ENCODE peak calls at places on chromosomes 1 and 21, in six cellular contexts. S is HepG2, Y is GM12878, Z is A549, V is upper lobe of left lung, M is K562. B is an unnamed sample. For H3K4me1, the result is how much of the 10 kb centered on the place peaks cover.

GRCh38 chr1:92662048-92662447 is 122.9 kb downstream of the EVI5 start:
- ATAC-seq in M (no peak), S (no peak), Z (no peak), V (no peak), Y (no peak), B (no peak)

GRCh38 chr1:15370781-15371467 is 38.8 kb upstream of the EFHD2 start:
- ATAC-seq in M (no peak), Y (no peak), S (peak), V (peak), Z (no peak), B (peak)

GRCh38 chr1:109740615-109741373 is at the start of gene GSTM3:
- ATAC-seq in M (peak), Y (no peak), S (peak), V (peak), Z (peak), B (peak)

GRCh38 chr1:117895482-117896114 is 33.8 kb downstream of the GDAP2 start:
- ATAC-seq in Z (peak), Y (peak), M (peak), S (peak), V (peak), B (no peak)

GRCh38 chr1:94092210-94092613 is 28.7 kb downstream of the ABCA4 start:
- ATAC-seq in V (no peak), S (no peak), Y (peak), M (no peak), Z (no peak), B (peak)

GRCh38 chr1:93395195-93395594 is 49.5 kb downstream of the DR1 start:
- ATAC-seq in Y (no peak), Z (no peak), M (no peak), S (peak), V (no peak), B (no peak)

GRCh38 chr1:150579955-150580642 is 689 bp upstream of the MCL1 start:
- ATAC-seq in Z (no peak), S (no peak), M (no peak), V (no peak), Y (no peak), B (no peak)

GRCh38 chr1:3515272-3515671 is 60.8 kb downstream of the ARHGEF16 start:
- ATAC-seq in Z (no peak), M (no peak), V (no peak), Y (no peak), S (no peak), B (no peak)

GRCh38 chr1:111045033-111045722 is 81.5 kb upstream of the LRIF1 start:
- ATAC-seq in Z (no peak), S (peak), M (no peak), Y (peak), V (no peak), B (no peak)

GRCh38 chr1:43994071-43994470 is 2.7 kb downstream of the CCDC24 start:
- ATAC-seq in S (no peak), Y (no peak), V (no peak), Z (no peak), M (no peak), B (no peak)

GRCh38 chr1:117120774-117121588 is 568 bp downstream of the TRIM45 start:
- ATAC-seq in V (peak), Y (peak), Z (peak), M (peak), S (peak), B (peak)

GRCh38 chr1:222817529-222817928 is 2.7 kb downstream of the DISP1 start:
- ATAC-seq in V (peak), S (no peak), Z (peak), Y (no peak), M (no peak), B (peak)

GRCh38 chr1:15342568-15342967 is 67.1 kb upstream of the EFHD2 start:
- ATAC-seq in V (no peak), Y (no peak), S (no peak), Z (no peak), M (no peak), B (no peak)

GRCh38 chr1:161198206-161198876 is 513 bp downstream of the ADAMTS4 start:
- ATAC-seq in M (no peak), V (no peak), S (peak), Y (no peak), Z (no peak), B (no peak)

GRCh38 chr1:98992844-98993243 is 11.8 kb downstream of the PLPPR5 start:
- ATAC-seq in Z (no peak), Y (no peak), V (no peak), M (no peak), S (no peak), B (no peak)

GRCh38 chr21:34154878-34155277 is 81.5 kb downstream of the MRPS6 start:
- ATAC-seq in M (no peak), Y (no peak), S (no peak), Z (no peak), V (no peak), B (no peak)

GRCh38 chr1:171279678-171280077 is 31.4 kb downstream of the FMO1 start:
- ATAC-seq in V (no peak), S (no peak), M (no peak), Y (no peak), Z (no peak), B (no peak)

GRCh38 chr21:26846036-26846931 is 1.1 kb upstream of the ADAMTS1 start:
- ATAC-seq in S (peak), Y (no peak), Z (peak), M (no peak), V (peak), B (peak)

GRCh38 chr1:46187106-46187869 is 10.9 kb downstream of the POMGNT1 start:
- ATAC-seq in M (no peak), S (no peak), Z (no peak), Y (no peak), V (no peak), B (no peak)

GRCh38 chr21:34131586-34131985 is 58.2 kb downstream of the MRPS6 start:
- ATAC-seq in Y (no peak), Z (no peak), V (no peak), S (no peak), M (no peak), B (no peak)

GRCh38 chr21:33020558-33021100 is 5.1 kb upstream of the OLIG2 start:
- ATAC-seq in Z (no peak), M (peak), V (no peak), Y (no peak), S (peak), B (no peak)

GRCh38 chr1:180527270-180527669 is 24.9 kb upstream of the ACBD6 start:
- ATAC-seq in V (peak), S (peak), M (peak), Y (no peak), Z (peak), B (no peak)

GRCh38 chr1:225745231-225745630 is 32.4 kb upstream of the SRP9 start:
- ATAC-seq in S (no peak), V (no peak), Z (no peak), Y (no peak), M (no peak), B (no peak)

GRCh38 chr1:54481201-54481884 is 66.7 kb upstream of the ACOT11 start:
- ATAC-seq in Y (no peak), M (peak), V (peak), Z (no peak), S (no peak), B (no peak)

GRCh38 chr1:150002217-150002616 is 8.3 kb downstream of the OTUD7B start:
- ATAC-seq in Z (peak), V (no peak), S (no peak), Y (no peak), M (no peak), B (no peak)

GRCh38 chr1:5747428-5748285 is 244.6 kb downstream of the NPHP4 start:
- ATAC-seq in V (no peak), Z (no peak), S (no peak), M (no peak), Y (no peak), B (no peak)

GRCh38 chr21:46253610-46254124 is 25.1 kb upstream of the LSS start:
- ATAC-seq in V (no peak), S (no peak), Y (peak), M (peak), Z (no peak), B (no peak)

GRCh38 chr1:230125633-230126528 is 58.8 kb downstream of the GALNT2 start:
- ATAC-seq in V (no peak), Z (no peak), Y (peak), M (peak), S (no peak), B (no peak)

GRCh38 chr1:156664949-156665411 is 12.2 kb downstream of the NES start:
- ATAC-seq in Y (peak), S (peak), M (no peak), Z (no peak), V (no peak), B (no peak)

GRCh38 chr1:116232989-116233514 is 121.9 kb downstream of the MAB21L3 start:
- ATAC-seq in Z (no peak), Y (peak), S (peak), M (no peak), V (no peak), B (no peak)

GRCh38 chr1:161158316-161159016 is 834 bp upstream of the USP21 start:
- ATAC-seq in Z (no peak), Y (no peak), M (peak), S (no peak), V (no peak), B (no peak)

GRCh38 chr1:160544647-160545046 is 21.6 kb upstream of the SLAMF6 start:
- ATAC-seq in S (peak), Z (peak), M (peak), V (no peak), Y (peak), B (no peak)

GRCh38 chr1:229941160-229941559 is 125.9 kb upstream of the GALNT2 start:
- ATAC-seq in Y (no peak), Z (no peak), S (no peak), M (no peak), V (no peak), B (no peak)

GRCh38 chr1:210291786-210292275 is 36.9 kb upstream of the HHAT start:
- ATAC-seq in V (peak), Y (no peak), M (no peak), Z (no peak), S (no peak), B (peak)

GRCh38 chr1:18874600-18874999 is 15.1 kb upstream of the TAS1R2 start:
- ATAC-seq in M (no peak), Z (no peak), Y (no peak), V (no peak), S (no peak), B (no peak)

GRCh38 chr1:41342774-41343355 is 18.4 kb upstream of the FOXO6 start:
- ATAC-seq in Z (no peak), S (no peak), Y (no peak), M (no peak), V (no peak), B (no peak)

GRCh38 chr1:41345434-41346075 is 15.7 kb upstream of the FOXO6 start:
- ATAC-seq in S (no peak), Y (peak), M (no peak), V (no peak), Z (no peak), B (no peak)

GRCh38 chr1:41341756-41342562 is 19.3 kb upstream of the FOXO6 start:
- ATAC-seq in Y (no peak), V (no peak), M (peak), S (peak), Z (peak), B (no peak)

GRCh38 chr1:41341365-41341683 is 19.9 kb upstream of the FOXO6 start:
- ATAC-seq in M (no peak), Y (no peak), V (no peak), S (no peak), Z (no peak), B (no peak)

DNA sequence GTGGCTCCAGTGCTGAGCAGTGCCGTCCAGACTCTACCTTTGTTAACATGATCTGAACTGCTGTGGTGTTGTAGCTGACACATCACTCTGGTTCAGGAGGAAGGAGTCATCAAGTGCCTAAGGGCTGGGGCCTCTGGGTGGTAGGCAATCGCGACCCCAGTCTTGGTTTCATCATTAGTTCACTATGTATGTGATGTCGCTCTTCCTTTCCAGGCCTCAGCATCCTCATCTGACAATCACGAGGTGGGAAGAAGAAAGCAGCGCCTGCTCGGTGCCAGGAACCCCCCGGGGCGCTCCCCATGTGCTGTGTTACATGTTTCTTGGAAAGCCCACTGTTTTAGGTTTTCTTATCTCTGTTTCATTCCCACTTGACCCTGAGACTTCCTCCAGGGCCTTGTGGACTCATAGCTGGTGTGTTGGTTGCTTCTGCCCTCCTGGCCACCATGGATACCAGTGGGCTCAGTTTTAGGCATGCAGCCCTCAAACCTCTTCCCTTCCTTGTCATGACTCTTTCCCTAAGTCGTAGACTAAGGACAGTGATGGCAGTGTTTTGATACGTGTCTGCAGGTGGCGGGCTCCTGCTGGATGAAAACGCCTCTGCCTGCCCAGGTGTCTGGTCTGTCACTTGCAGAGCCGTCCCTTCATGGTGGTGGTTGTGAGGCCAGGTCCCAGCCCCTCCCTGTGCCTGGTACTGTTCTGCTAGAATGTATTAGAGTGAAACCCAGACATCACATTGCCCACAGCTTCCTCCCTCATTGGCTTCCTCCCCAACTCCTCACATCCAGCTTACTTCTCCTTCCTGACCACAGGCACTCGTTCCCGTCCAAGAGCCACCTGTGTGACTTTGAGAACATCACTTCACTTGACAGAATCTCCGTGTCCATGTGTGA is 17.2 kb upstream of the FOXO6 start:
- ATAC-seq in M (peak), V (no peak), Y (peak), Z (no peak), S (no peak), B (no peak)
- H3K4me1 ChIP-seq in M (under half), V (under half), Y (under half), Z (under half), S (under half), B (under half)

GRCh38 chr21:24369278-24369677 is 1238.0 kb downstream of the MRPL39 start:
- ATAC-seq in Y (no peak), S (no peak), V (no peak), M (no peak), Z (no peak), B (no peak)
- TF ChIP-seq EP300 in Y (no peak), S (no peak), V (no peak), M (no peak), Z (no peak), B (no peak)

DNA sequence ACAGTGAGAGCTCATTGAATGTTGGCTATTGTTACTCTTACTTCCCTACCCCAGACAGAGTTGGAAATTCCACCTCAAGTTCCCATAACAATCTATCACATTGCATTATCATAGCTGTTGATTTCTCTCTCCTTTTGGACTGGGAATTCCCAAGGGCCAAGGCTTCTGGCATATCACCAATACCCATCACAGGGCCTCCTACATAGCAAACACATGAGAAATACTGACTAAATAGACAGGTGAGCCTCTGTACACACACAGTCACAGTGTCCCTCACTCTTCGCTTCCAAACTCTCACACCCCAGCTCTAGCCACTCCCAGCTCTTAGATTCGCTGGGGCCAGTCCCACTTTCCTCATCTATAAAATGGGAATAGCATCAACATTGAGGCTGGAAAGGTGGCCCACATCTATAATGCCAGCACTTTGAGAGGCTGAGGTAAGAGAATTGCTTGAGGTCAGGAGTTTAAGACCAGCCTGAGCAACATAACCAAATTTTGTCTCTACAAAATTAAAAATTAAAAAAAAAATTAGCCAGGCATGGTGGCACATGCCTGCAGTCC is 6.4 kb downstream of the PTAFR start:
- ATAC-seq in M (no peak), V (no peak), Y (no peak), Z (no peak), S (peak), B (no peak)
- H3K4me1 ChIP-seq in M (under half), V (under half), Y (half or more), Z (under half), S (half or more), B (under half)

DNA sequence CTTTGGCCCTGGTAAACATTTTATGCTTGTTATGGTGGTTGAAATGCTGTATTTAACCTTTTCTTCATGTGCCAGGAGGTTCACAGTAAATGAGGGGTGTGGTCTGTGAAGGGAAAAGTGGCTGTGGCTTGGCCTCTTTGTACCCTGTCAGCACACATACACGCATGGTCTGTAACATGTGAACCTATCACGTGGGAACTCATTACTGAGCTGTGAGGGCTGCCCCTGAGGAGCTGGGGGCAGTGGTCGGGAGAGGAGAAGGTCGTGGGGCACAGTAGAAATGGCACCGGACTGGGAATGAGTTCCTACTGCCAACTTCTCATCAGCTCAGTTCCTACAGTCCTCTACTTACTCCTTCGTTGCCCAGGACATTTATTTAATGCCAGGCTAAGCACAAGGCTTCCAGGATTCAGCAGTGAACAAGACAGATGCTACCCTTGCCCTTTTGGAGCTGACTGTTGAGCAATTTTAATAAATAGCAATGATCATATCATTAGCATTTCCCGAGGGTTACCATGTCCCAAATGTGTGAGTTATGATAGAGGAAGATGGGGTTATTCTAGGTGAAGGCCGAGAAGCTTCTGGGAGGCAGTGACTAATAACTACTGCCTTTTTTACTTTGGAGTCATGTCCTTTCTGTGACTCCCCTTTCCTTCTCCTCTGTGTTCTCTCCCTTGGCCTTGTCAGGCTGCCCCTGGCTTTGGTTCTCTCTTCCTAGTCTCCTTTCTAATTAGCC is 38.8 kb downstream of the DDR2 start:
- ATAC-seq in V (peak), Z (peak), M (peak), Y (no peak), S (no peak), B (peak)
- TF ChIP-seq EP300 in V (no peak), Z (no peak), M (no peak), Y (no peak), S (no peak), B (no peak)

DNA sequence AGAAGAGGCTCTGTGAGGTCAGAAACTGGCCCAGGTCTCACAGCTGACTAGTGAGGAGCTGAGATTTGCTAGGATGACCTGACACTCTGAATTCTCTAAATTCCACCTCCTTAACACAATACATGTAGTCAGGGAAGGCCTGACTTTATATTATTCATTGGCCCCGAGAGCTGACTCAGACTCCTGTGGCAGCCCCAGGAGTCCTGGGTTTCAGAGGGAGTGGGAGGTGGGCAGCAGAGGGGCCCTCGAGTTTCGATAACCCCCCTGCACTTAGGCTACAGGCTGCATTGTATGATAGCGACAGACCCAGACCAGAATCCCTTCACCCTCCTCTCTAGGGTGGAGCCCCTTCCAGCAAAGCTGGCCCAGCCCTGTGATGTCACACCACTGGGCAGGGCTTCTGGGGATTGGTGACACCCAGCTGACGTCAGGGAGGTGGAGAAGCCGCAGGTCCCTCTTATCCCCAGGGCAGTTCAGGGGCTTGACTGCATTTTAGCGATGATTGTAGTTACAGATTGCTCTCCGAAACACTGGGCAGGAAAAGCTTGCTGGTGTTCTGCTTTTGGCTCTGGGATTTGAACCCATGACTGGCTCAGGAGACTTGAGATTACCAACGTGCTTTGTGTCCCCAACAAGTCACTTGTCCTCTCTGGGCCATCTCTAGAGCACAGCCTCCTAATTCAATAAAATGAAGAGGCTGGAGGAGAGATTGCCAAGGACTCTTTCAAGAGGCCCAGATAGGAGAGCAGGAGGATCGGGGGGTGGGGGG is 17.0 kb upstream of the GPR37L1 start:
- ATAC-seq in Z (peak), V (peak), Y (peak), S (no peak), M (peak), B (no peak)
- H3K4me1 ChIP-seq in Z (half or more), V (under half), Y (under half), S (half or more), M (under half), B (under half)

GRCh38 chr1:73907051-73907450 is 290.9 kb downstream of the LRRIQ3 start:
- ATAC-seq in Y (no peak), S (no peak), M (no peak), V (no peak), Z (no peak), B (no peak)

GRCh38 chr1:73903092-73903491 is 294.9 kb downstream of the LRRIQ3 start:
- ATAC-seq in Y (peak), V (no peak), Z (no peak), S (no peak), M (no peak), B (no peak)

GRCh38 chr1:73898540-73898939 is 299.4 kb downstream of the LRRIQ3 start:
- ATAC-seq in S (no peak), Z (no peak), M (no peak), V (no peak), Y (no peak), B (no peak)

GRCh38 chr1:73899311-73899710 is 298.7 kb downstream of the LRRIQ3 start:
- ATAC-seq in Z (no peak), M (no peak), Y (no peak), V (no peak), S (no peak), B (no peak)

GRCh38 chr1:73901656-73902276 is 296.2 kb downstream of the LRRIQ3 start:
- ATAC-seq in V (no peak), Z (no peak), S (no peak), Y (peak), M (no peak), B (no peak)
- TF ChIP-seq EP300 in V (no peak), Z (no peak), S (no peak), Y (no peak), M (no peak), B (no peak)

GRCh38 chr1:202625416-202626360 is 84.6 kb downstream of the SYT2 start:
- ATAC-seq in M (peak), Z (peak), S (peak), Y (peak), V (peak), B (peak)
- H3K4me1 ChIP-seq in M (under half), Z (under half), S (under half), Y (under half), V (under half), B (under half)